ENCODE peak calls at places on chromosomes 6 and 20, in seven cellular contexts. O is GM12891, T is GM12878, J is HepG2, R is H1, X is SK-N-SH, K is K562. M is an unnamed sample.

GRCh38 chr20:49245921-49246740 is 26.9 kb downstream of the DDX27 start:
- DNase-seq in O (peak), T (no peak), J (peak), R (no peak), X (peak), K (peak), M (peak)

GRCh38 chr20:944774-945410 is 28.8 kb upstream of the ANGPT4 start:
- DNase-seq in O (no peak), T (no peak), J (no peak), R (no peak), X (no peak), K (no peak), M (no peak)

GRCh38 chr6:122833229-122833556 is 44.1 kb downstream of the SMPDL3A start:
- DNase-seq in O (no peak), T (no peak), J (no peak), R (no peak), X (no peak), K (no peak), M (no peak)

GRCh38 chr6:56660374-56660730 is 17.7 kb upstream of the DST start:
- DNase-seq in O (no peak), T (no peak), J (no peak), R (no peak), X (no peak), K (no peak), M (no peak)

GRCh38 chr6:29792123-29793035 is 35.2 kb upstream of the HLA-G start:
- DNase-seq in O (peak), T (no peak), J (no peak), R (no peak), X (peak), K (peak), M (peak)

GRCh38 chr6:33914519-33915120 is 110.8 kb upstream of the MLN start:
- DNase-seq in O (no peak), T (no peak), J (no peak), R (no peak), X (no peak), K (no peak), M (no peak)

GRCh38 chr6:139483082-139483481 is 108.6 kb upstream of the CITED2 start:
- DNase-seq in O (no peak), T (no peak), J (no peak), R (peak), X (no peak), K (no peak), M (no peak)

GRCh38 chr20:37579091-37579490 is 51.4 kb upstream of the BLCAP start:
- DNase-seq in O (no peak), T (no peak), J (no peak), R (no peak), X (no peak), K (no peak), M (no peak)

GRCh38 chr20:50848846-50849673 is 54.2 kb downstream of the BCAS4 start:
- DNase-seq in O (no peak), T (no peak), J (no peak), R (no peak), X (peak), K (no peak), M (peak)

GRCh38 chr20:41163821-41164220 is 26.5 kb downstream of the PLCG1 start:
- DNase-seq in O (no peak), T (no peak), J (no peak), R (no peak), X (no peak), K (no peak), M (no peak)

GRCh38 chr6:168935628-168936010 is 318.0 kb downstream of the THBS2 start:
- DNase-seq in O (no peak), T (no peak), J (no peak), R (no peak), X (no peak), K (no peak), M (no peak)

GRCh38 chr6:56959938-56960337 is 5.0 kb downstream of the BEND6 start:
- DNase-seq in O (no peak), T (no peak), J (no peak), R (no peak), X (no peak), K (no peak), M (no peak)

GRCh38 chr6:26401987-26402658 is at the start of gene BTN3A1:
- DNase-seq in O (no peak), T (peak), J (peak), R (no peak), X (peak), K (peak), M (peak)

GRCh38 chr6:20269147-20269546 is 56.9 kb upstream of the MBOAT1 start:
- DNase-seq in O (no peak), T (no peak), J (no peak), R (no peak), X (no peak), K (no peak), M (no peak)

GRCh38 chr6:149318581-149319286 is 1.2 kb downstream of the TAB2 start:
- DNase-seq in O (no peak), T (no peak), J (peak), R (no peak), X (peak), K (no peak), M (no peak)

DNA sequence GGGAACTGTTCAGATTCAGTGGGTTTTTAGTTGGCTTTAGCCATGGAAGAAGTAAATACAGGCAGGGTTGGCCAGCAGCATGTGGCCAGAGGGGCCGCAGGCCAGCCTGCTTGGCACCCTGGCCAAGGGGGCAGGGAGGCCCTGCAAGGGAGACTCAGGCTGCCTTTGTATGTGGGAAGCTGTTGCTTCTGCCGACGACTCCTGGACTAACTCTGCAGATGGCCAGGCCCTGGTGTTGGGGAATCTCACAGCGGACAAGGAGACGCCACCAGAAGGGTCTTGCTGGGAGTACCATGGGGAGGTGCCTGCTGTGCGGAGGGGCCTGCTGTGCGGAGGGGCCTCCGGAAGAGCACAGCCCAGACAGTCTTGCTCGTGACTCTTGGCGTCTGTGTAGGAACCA is 25.2 kb downstream of the PYGB start:
- DNase-seq in O (no peak), T (no peak), J (no peak), R (no peak), X (no peak), K (no peak), M (no peak)
- TF ChIP-seq TAF1 in O (no peak), T (no peak), J (no peak), R (no peak), X (no peak), K (no peak), M (no peak)

GRCh38 chr6:90610291-90610670 is 23.4 kb upstream of the MAP3K7 start:
- DNase-seq in O (no peak), T (no peak), J (no peak), R (no peak), X (peak), K (no peak), M (no peak)

GRCh38 chr6:90610671-90611542 is 24.0 kb upstream of the MAP3K7 start:
- DNase-seq in O (peak), T (no peak), J (no peak), R (no peak), X (peak), K (peak), M (peak)

GRCh38 chr6:90611543-90611864 is 24.6 kb upstream of the MAP3K7 start:
- DNase-seq in O (no peak), T (no peak), J (no peak), R (no peak), X (no peak), K (no peak), M (no peak)

DNA sequence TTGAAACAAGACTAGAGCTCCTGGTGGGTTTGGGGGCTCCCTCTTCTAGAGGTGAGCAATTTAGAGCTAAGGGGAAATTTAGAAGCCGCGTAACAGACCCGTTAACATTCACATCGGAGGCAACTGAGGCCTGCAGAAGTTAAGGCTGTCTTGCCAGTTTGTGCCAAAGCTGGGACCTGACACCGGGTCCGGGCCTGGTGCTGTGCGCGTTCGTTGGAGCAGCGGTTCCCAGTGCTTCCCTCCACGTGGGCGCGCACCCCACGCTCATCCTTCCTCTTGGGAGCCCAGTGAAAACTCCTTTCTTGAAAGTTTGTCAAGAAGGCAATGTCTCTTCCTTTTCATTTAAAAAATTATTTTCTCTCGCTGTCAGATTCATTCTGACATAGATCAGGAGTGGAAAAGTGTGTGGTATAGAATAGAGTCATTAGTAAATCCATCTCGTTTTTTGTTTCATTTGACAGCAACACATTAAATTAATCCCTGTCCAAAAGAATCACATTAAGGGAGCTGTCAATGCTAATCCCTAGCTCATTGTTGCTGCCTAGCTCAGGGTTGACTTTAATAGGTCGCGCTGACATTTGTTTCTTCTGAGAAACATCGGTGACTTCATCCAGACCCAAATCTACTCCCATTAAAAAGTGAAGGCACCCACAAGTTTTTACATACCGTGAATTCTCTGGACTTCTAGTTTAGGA is 25.3 kb upstream of the MAP3K7 start:
- DNase-seq in O (no peak), T (no peak), J (no peak), R (no peak), X (peak), K (no peak), M (no peak)
- TF ChIP-seq POLR2AphosphoS5 in O (no peak), T (no peak), J (no peak), R (no peak), X (no peak), K (no peak), M (no peak)

GRCh38 chr6:82917346-82918064 is 148.1 kb downstream of the UBE3D start:
- DNase-seq in O (no peak), T (no peak), J (no peak), R (no peak), X (no peak), K (no peak), M (no peak)
- TF ChIP-seq TAF1 in O (no peak), T (no peak), J (no peak), R (no peak), X (no peak), K (no peak), M (no peak)

DNA sequence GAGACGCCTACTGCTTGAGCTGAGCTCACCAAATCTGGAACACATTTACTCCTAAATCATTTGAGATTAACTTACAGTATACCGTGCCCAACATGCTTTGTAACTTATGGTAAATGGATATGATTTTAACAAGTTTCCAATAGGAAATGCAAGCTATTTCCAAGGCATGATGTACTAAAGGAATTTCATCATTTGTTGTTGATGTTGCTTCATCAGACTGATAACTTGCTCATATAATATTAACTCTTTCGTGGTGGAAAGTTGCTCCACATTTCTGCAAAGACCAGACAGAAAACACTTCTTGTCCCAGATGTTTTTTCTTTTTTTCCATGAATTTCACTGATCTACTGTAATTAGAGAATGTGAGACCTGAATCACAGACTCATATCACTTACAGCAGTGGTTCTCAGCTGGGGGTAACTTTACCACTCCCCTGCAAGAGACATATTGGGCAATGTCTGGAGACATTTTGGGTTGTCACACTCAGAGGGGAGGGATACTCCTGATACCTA is 116.6 kb upstream of the TRAF3IP2 start:
- DNase-seq in O (no peak), T (no peak), J (no peak), R (no peak), X (no peak), K (no peak), M (no peak)
- TF ChIP-seq POLR2AphosphoS5 in O (no peak), T (no peak), J (no peak), R (no peak), X (no peak), K (no peak), M (no peak)

DNA sequence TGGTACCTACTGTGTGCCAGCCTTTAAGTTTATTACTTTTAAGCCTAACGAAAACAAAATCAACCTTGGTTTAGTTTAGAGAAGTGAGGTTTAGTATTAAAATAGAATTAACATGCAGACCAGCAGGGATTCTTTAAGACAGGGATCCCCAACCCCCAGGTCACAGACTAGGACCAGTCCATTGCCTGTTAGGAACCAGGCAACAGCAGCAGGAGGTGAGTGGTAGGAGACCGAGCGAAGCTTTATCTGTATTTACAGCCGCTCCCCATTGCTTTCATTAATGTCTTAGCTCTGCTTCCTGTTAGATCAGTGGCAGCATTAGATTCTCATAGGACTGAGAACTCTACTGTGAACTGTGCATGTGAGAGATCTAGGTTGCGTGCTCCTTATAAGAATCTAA is 225.9 kb downstream of the NKAIN2 start:
- DNase-seq in O (no peak), T (no peak), J (no peak), R (no peak), X (no peak), K (no peak), M (no peak)
- TF ChIP-seq TAF1 in O (no peak), T (no peak), J (no peak), R (no peak), X (no peak), K (no peak), M (no peak)

GRCh38 chr6:17986656-17987575 is 519 bp downstream of the KIF13A start:
- DNase-seq in O (no peak), T (no peak), J (peak), R (no peak), X (peak), K (peak), M (peak)
- TF ChIP-seq POLR2AphosphoS5 in O (no peak), T (no peak), J (peak), R (no peak), X (no peak), K (no peak), M (no peak)

GRCh38 chr6:98835149-98836024 is 1.0 kb downstream of the POU3F2 start:
- DNase-seq in O (no peak), T (no peak), J (no peak), R (no peak), X (peak), K (no peak), M (no peak)

GRCh38 chr6:98833101-98834059 is 994 bp upstream of the POU3F2 start:
- DNase-seq in O (no peak), T (no peak), J (no peak), R (no peak), X (peak), K (no peak), M (no peak)

GRCh38 chr6:98832282-98833100 is 1.9 kb upstream of the POU3F2 start:
- DNase-seq in O (no peak), T (no peak), J (no peak), R (no peak), X (peak), K (no peak), M (no peak)

GRCh38 chr6:98836025-98836961 is 1.9 kb downstream of the POU3F2 start:
- DNase-seq in O (no peak), T (no peak), J (no peak), R (no peak), X (no peak), K (peak), M (no peak)

GRCh38 chr6:98834060-98835031 is at the start of gene POU3F2:
- DNase-seq in O (peak), T (no peak), J (peak), R (peak), X (peak), K (peak), M (peak)
- TF ChIP-seq TAF1 in O (no peak), T (no peak), J (no peak), R (no peak), X (peak), K (no peak), M (no peak)

GRCh38 chr6:4972438-4972837 is 31.4 kb downstream of the RPP40 start:
- DNase-seq in O (no peak), T (no peak), J (no peak), R (no peak), X (no peak), K (no peak), M (no peak)

GRCh38 chr6:4971851-4972250 is 32.0 kb downstream of the RPP40 start:
- DNase-seq in O (no peak), T (no peak), J (no peak), R (no peak), X (no peak), K (no peak), M (no peak)

GRCh38 chr6:4973972-4974885 is 29.6 kb downstream of the RPP40 start:
- DNase-seq in O (no peak), T (no peak), J (no peak), R (peak), X (peak), K (no peak), M (no peak)

GRCh38 chr6:4974962-4975361 is 28.9 kb downstream of the RPP40 start:
- DNase-seq in O (no peak), T (no peak), J (no peak), R (no peak), X (no peak), K (no peak), M (no peak)

GRCh38 chr6:4973415-4973814 is 30.4 kb downstream of the RPP40 start:
- DNase-seq in O (no peak), T (no peak), J (no peak), R (no peak), X (no peak), K (no peak), M (no peak)
- TF ChIP-seq POLR2AphosphoS5 in O (no peak), T (no peak), J (no peak), R (no peak), X (no peak), K (no peak), M (no peak)

GRCh38 chr6:42259286-42259685 is 41.6 kb upstream of the MRPS10 start:
- DNase-seq in O (no peak), T (no peak), J (no peak), R (no peak), X (no peak), K (no peak), M (no peak)

GRCh38 chr6:42263165-42263852 is 45.6 kb upstream of the MRPS10 start:
- DNase-seq in O (no peak), T (no peak), J (no peak), R (no peak), X (no peak), K (peak), M (no peak)

GRCh38 chr6:42260424-42260888 is 42.8 kb upstream of the MRPS10 start:
- DNase-seq in O (no peak), T (no peak), J (peak), R (no peak), X (no peak), K (peak), M (no peak)

GRCh38 chr6:42259841-42260395 is 42.3 kb upstream of the MRPS10 start:
- DNase-seq in O (no peak), T (no peak), J (no peak), R (no peak), X (no peak), K (peak), M (no peak)

DNA sequence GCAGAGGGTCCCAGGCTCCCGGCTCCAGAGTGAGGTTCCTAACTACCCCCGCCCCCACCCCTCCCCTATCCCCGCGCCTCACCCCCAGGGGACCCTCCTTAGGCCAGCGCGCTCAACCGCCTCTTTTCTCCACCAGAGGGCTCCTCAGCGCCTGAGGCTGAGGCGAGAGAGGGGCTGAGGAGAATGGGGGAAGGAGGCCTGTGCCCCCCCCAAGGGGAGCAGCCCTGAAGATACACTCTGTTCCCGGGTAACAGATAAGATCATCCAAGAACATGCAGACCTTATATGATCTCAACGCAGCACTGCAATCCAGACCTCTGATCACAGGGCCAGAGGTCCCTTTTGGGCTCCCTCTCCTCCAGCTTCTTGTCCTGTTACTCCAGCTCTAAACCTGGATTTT is 43.3 kb upstream of the MRPS10 start:
- DNase-seq in O (peak), T (no peak), J (no peak), R (no peak), X (peak), K (peak), M (no peak)
- TF ChIP-seq TAF1 in O (no peak), T (no peak), J (no peak), R (no peak), X (no peak), K (no peak), M (no peak)

DNA sequence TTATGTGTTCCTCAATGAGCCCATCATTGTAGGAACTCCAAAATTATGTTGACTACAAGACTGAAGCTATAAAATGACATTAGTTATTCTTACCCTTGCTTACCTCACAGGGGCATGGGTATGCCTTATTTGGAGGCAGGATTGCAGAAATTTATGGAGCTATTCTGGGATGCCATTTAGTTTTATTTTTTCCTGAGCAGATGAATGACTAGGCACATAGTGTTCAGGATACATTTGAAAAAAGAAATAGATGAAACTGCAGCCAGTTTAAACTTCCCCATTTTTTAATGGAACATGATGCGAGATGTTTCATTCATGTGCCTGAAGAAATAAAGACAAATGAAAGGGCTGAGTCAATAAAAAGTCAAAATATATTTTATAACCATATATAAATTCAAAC is 399.2 kb upstream of the JAG1 start:
- DNase-seq in O (no peak), T (no peak), J (no peak), R (no peak), X (no peak), K (no peak), M (no peak)
- TF ChIP-seq POLR2AphosphoS5 in O (no peak), T (no peak), J (no peak), R (no peak), X (no peak), K (no peak), M (no peak)